ENCODE peak calls at places on chromosomes 6 and 20, in seven cellular contexts. Y, V, U, T, E, Q and X are unnamed samples.

GRCh38 chr20:64173116-64173515 is 8.9 kb downstream of the MYT1 start:
- DNase-seq in Y (no peak), V (no peak), U (no peak), T (no peak), E (no peak), Q (no peak), X (no peak)

GRCh38 chr6:29426654-29427053 is 11.9 kb downstream of the OR12D1 start:
- DNase-seq in Y (no peak), V (no peak), U (no peak), T (no peak), E (no peak), Q (no peak), X (peak; percentile 13)

GRCh38 chr20:36175016-36175415 is 20.5 kb downstream of the EPB41L1 start:
- DNase-seq in Y (no peak), V (no peak), U (peak; percentile 59), T (no peak), E (no peak), Q (no peak), X (no peak)

GRCh38 chr6:106692112-106692822 is 62.9 kb downstream of the QRSL1 start:
- DNase-seq in Y (no peak), V (peak; percentile 71), U (peak; percentile 40), T (peak; percentile 60), E (no peak), Q (peak; percentile 65), X (peak; percentile 53)

GRCh38 chr20:25237610-25238318 is 10.1 kb upstream of the PYGB start:
- DNase-seq in Y (no peak), V (no peak), U (peak; percentile 92), T (no peak), E (peak; percentile 47), Q (peak; percentile 100), X (peak; percentile 100)

GRCh38 chr6:152454003-152454402 is 183.2 kb downstream of the SYNE1 start:
- DNase-seq in Y (no peak), V (no peak), U (no peak), T (no peak), E (no peak), Q (no peak), X (no peak)

GRCh38 chr20:49983123-49983847 is 505 bp downstream of the SNAI1 start:
- DNase-seq in Y (no peak), V (peak; percentile 35), U (no peak), T (no peak), E (no peak), Q (no peak), X (no peak)

GRCh38 chr20:1646975-1647431 is 10.6 kb downstream of the SIRPG start:
- DNase-seq in Y (no peak), V (no peak), U (no peak), T (no peak), E (no peak), Q (no peak), X (no peak)

GRCh38 chr6:110352603-110353303 is 5.4 kb downstream of the METTL24 start:
- DNase-seq in Y (no peak), V (no peak), U (no peak), T (no peak), E (no peak), Q (no peak), X (no peak)

GRCh38 chr20:19314619-19315018 is 102.2 kb downstream of the SLC24A3 start:
- DNase-seq in Y (no peak), V (no peak), U (no peak), T (no peak), E (no peak), Q (peak; percentile 97), X (no peak)

GRCh38 chr20:52972965-52973819 is 1.0 kb downstream of the TSHZ2 start:
- DNase-seq in Y (no peak), V (peak; percentile 47), U (no peak), T (peak; percentile 17), E (no peak), Q (no peak), X (no peak)

GRCh38 chr20:37859406-37860171 is 43.3 kb upstream of the VSTM2L start:
- DNase-seq in Y (no peak), V (no peak), U (no peak), T (no peak), E (no peak), Q (no peak), X (no peak)

GRCh38 chr20:50215101-50215500 is 24.5 kb downstream of the CEBPB start:
- DNase-seq in Y (no peak), V (no peak), U (no peak), T (no peak), E (no peak), Q (no peak), X (no peak)

GRCh38 chr6:116328528-116328903 is 42.2 kb upstream of the DSE start:
- DNase-seq in Y (no peak), V (no peak), U (no peak), T (no peak), E (no peak), Q (no peak), X (no peak)

GRCh38 chr6:94454231-94454630 is 1034.9 kb upstream of the EPHA7 start:
- DNase-seq in Y (no peak), V (no peak), U (no peak), T (no peak), E (no peak), Q (no peak), X (no peak)

GRCh38 chr6:50330347-50330746 is 280.6 kb upstream of the DEFB112 start:
- DNase-seq in Y (no peak), V (no peak), U (no peak), T (no peak), E (no peak), Q (no peak), X (no peak)

GRCh38 chr6:1940381-1940780 is 305.0 kb downstream of the GMDS start:
- DNase-seq in Y (no peak), V (peak; percentile 8), U (no peak), T (peak; percentile 78), E (peak; percentile 47), Q (no peak), X (no peak)

GRCh38 chr6:74458536-74458935 is 747.3 kb downstream of the COL12A1 start:
- DNase-seq in Y (no peak), V (no peak), U (no peak), T (no peak), E (no peak), Q (no peak), X (no peak)

GRCh38 chr20:47662483-47663353 is 122.6 kb downstream of the SULF2 start:
- DNase-seq in Y (no peak), V (no peak), U (no peak), T (no peak), E (no peak), Q (no peak), X (no peak)

GRCh38 chr20:58171796-58172425 is 56.5 kb downstream of the ANKRD60 start:
- DNase-seq in Y (no peak), V (no peak), U (no peak), T (no peak), E (no peak), Q (no peak), X (no peak)

GRCh38 chr6:117555882-117556498 is 46.3 kb downstream of the GOPC start:
- DNase-seq in Y (peak; percentile 24), V (peak; percentile 25), U (no peak), T (peak; percentile 52), E (no peak), Q (peak; percentile 33), X (peak; percentile 76)

GRCh38 chr6:19839237-19839546 is 2.0 kb downstream of the ID4 start:
- DNase-seq in Y (no peak), V (no peak), U (no peak), T (no peak), E (no peak), Q (no peak), X (no peak)

GRCh38 chr20:50153153-50153499 is 397 bp downstream of the PEDS1 start:
- DNase-seq in Y (no peak), V (no peak), U (no peak), T (no peak), E (no peak), Q (no peak), X (peak; percentile 17)